ENCODE peak calls at places on chromosomes 5 and 9, in seven cellular contexts. D is fibroblast of mammary gland, F is mucosa of descending colon, K is mammary epithelial cell, I is BJ, S is left lung, V is lower leg skin. Y is an unnamed sample.

GRCh38 chr5:153782589-153783238 is 256.0 kb downstream of the FAM114A2 start:
- DNase-seq in I (no peak), S (no peak), V (no peak), D (no peak), K (no peak), F (no peak), Y (peak; percentile 7)

GRCh38 chr9:71459082-71459481 is 309.2 kb downstream of the CEMIP2 start:
- DNase-seq in S (no peak), F (no peak), D (no peak), V (no peak), K (no peak), I (no peak), Y (no peak)

GRCh38 chr5:139256820-139257219 is 36.7 kb upstream of the MATR3 start:
- DNase-seq in D (no peak), I (no peak), V (no peak), K (no peak), F (no peak), S (no peak), Y (no peak)

GRCh38 chr9:132894343-132894742 is 15.6 kb downstream of the SPACA9 start:
- DNase-seq in I (no peak), S (no peak), D (no peak), K (peak; percentile 59), F (peak; percentile 90), V (no peak), Y (no peak)

GRCh38 chr5:168193518-168194240 is 97.8 kb upstream of the WWC1 start:
- DNase-seq in S (no peak), D (no peak), I (no peak), F (no peak), K (no peak), V (no peak), Y (no peak)

GRCh38 chr9:34334337-34334824 is 5.0 kb downstream of the NUDT2 start:
- DNase-seq in S (no peak), K (no peak), V (no peak), D (no peak), F (no peak), I (no peak), Y (no peak)

GRCh38 chr9:21574261-21574660 is 92.1 kb upstream of the IFNE start:
- DNase-seq in K (no peak), S (no peak), F (no peak), V (no peak), I (no peak), D (no peak), Y (no peak)

GRCh38 chr5:41334758-41335157 is 121.4 kb upstream of the C6 start:
- DNase-seq in F (no peak), I (no peak), S (no peak), K (no peak), D (peak; percentile 40), V (no peak), Y (no peak)

GRCh38 chr9:117300686-117301085 is 114.2 kb downstream of the ASTN2 start:
- DNase-seq in S (no peak), I (no peak), D (no peak), V (no peak), K (no peak), F (no peak), Y (no peak)

GRCh38 chr9:76451234-76451633 is 7.7 kb upstream of the GCNT1 start:
- DNase-seq in F (no peak), V (no peak), I (peak; percentile 33), K (peak; percentile 57), D (peak; percentile 95), S (no peak), Y (no peak)

GRCh38 chr5:135246923-135247795 is 151.9 kb downstream of the MACROH2A1 start:
- DNase-seq in S (no peak), V (peak; percentile 80), I (peak; percentile 73), K (peak; percentile 93), F (no peak), D (peak; percentile 95), Y (peak; percentile 98)

GRCh38 chr9:27499481-27499880 is 24.6 kb upstream of the IFNK start:
- DNase-seq in V (no peak), K (peak; percentile 91), F (no peak), I (peak; percentile 1), D (peak; percentile 28), S (no peak), Y (peak; percentile 9)

GRCh38 chr5:178111925-178112324 is 1.4 kb upstream of the N4BP3 start:
- DNase-seq in K (peak; percentile 23), I (no peak), D (peak; percentile 68), F (no peak), S (no peak), V (no peak), Y (no peak)

GRCh38 chr9:21392270-21392669 is 7.1 kb upstream of the IFNA2 start:
- DNase-seq in S (no peak), V (no peak), D (peak; percentile 31), I (no peak), F (no peak), K (peak; percentile 33), Y (no peak)

GRCh38 chr9:131370638-131371037 is 23.2 kb upstream of the PRRC2B start:
- DNase-seq in I (no peak), K (peak; percentile 69), V (no peak), D (no peak), S (no peak), F (no peak), Y (no peak)

GRCh38 chr5:169299146-169299545 is 1.8 kb downstream of the SLIT3 start:
- DNase-seq in K (peak; percentile 10), D (no peak), F (no peak), S (no peak), V (no peak), I (no peak), Y (no peak)

GRCh38 chr5:25255128-25255527 is 610.4 kb upstream of the CDH10 start:
- DNase-seq in F (no peak), I (no peak), S (no peak), D (no peak), V (no peak), K (no peak), Y (no peak)

GRCh38 chr9:96350866-96351265 is 32.6 kb downstream of the SLC35D2 start:
- DNase-seq in S (no peak), I (no peak), V (no peak), F (no peak), D (no peak), K (no peak), Y (no peak)

GRCh38 chr5:135705941-135706340 is 127.2 kb upstream of the CXCL14 start:
- DNase-seq in S (no peak), F (peak; percentile 66), K (no peak), V (no peak), I (no peak), D (no peak), Y (no peak)

GRCh38 chr5:128668921-128669320 is 130.9 kb upstream of the FBN2 start:
- DNase-seq in D (peak; percentile 51), F (no peak), K (peak; percentile 25), V (no peak), S (no peak), I (no peak), Y (no peak)

GRCh38 chr5:128665747-128666355 is 127.8 kb upstream of the FBN2 start:
- DNase-seq in I (no peak), D (no peak), S (no peak), K (peak; percentile 26), F (no peak), V (no peak), Y (no peak)

GRCh38 chr5:128667751-128668150 is 129.7 kb upstream of the FBN2 start:
- DNase-seq in I (no peak), D (peak; percentile 10), F (no peak), S (no peak), K (no peak), V (no peak), Y (no peak)

GRCh38 chr5:128669803-128670202 is 131.8 kb upstream of the FBN2 start:
- DNase-seq in S (no peak), I (no peak), V (no peak), F (no peak), K (peak; percentile 58), D (peak; percentile 64), Y (no peak)

GRCh38 chr5:128667148-128667547 is 129.1 kb upstream of the FBN2 start:
- DNase-seq in V (no peak), D (no peak), K (no peak), S (no peak), I (no peak), F (no peak), Y (no peak)
- TF ChIP-seq CTCF in V (no peak), D (no peak), K (peak; percentile 22), S (no peak), I (no peak), F (no peak), Y (peak; percentile 26)

DNA sequence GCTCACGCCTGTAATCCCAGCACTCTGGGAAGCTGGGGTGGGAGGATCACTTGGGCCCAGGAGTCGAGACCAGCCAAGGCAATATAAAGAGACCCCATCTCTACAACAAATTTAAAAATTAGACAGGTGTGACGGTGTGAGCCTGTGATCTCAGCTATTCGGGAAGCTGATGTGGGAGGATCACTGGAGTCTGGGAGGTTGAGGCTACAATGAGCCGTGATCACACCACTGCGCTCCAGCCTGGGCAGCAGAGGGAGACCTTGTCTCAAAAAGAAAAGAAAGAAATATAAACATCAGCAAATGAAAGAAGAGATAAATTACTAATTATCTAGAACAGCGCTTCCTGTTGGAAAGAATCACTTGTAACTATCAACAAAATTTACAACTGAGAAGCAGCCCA is 105.0 kb downstream of the MAPKAP1 start:
- DNase-seq in K (no peak), V (no peak), F (no peak), I (no peak), S (no peak), D (no peak), Y (no peak)
- H3K4me3 ChIP-seq in K (no peak overlapping the region), V (no peak overlapping the region), F (no peak overlapping the region), I (no peak overlapping the region), S (no peak overlapping the region), D (no peak overlapping the region), Y (no peak overlapping the region)

GRCh38 chr5:163459465-163459887 is 426 bp downstream of the NUDCD2 start:
- DNase-seq in I (no peak), K (no peak), D (no peak), F (no peak), S (no peak), V (no peak), Y (no peak)

GRCh38 chr5:163463063-163463435 is 2.6 kb downstream of the HMMR start:
- DNase-seq in D (no peak), K (no peak), I (no peak), V (no peak), F (no peak), S (no peak), Y (no peak)

GRCh38 chr5:163458778-163459405 is 1.0 kb downstream of the NUDCD2 start:
- DNase-seq in F (no peak), K (peak; percentile 7), I (no peak), S (no peak), V (no peak), D (no peak), Y (no peak)

GRCh38 chr5:163460562-163461176 is at the start of gene HMMR:
- DNase-seq in D (no peak), F (no peak), I (no peak), S (no peak), V (no peak), K (no peak), Y (no peak)

GRCh38 chr5:163459888-163460561 is at the start of gene NUDCD2:
- DNase-seq in D (peak; percentile 99), V (peak; percentile 98), F (peak; percentile 94), I (peak; percentile 96), K (peak; percentile 98), S (peak; percentile 99), Y (peak; percentile 97)
- TF ChIP-seq CTCF in D (no peak), V (no peak), F (no peak), I (peak; percentile 52), K (peak; percentile 34), S (peak; percentile 8), Y (peak; percentile 19)

DNA sequence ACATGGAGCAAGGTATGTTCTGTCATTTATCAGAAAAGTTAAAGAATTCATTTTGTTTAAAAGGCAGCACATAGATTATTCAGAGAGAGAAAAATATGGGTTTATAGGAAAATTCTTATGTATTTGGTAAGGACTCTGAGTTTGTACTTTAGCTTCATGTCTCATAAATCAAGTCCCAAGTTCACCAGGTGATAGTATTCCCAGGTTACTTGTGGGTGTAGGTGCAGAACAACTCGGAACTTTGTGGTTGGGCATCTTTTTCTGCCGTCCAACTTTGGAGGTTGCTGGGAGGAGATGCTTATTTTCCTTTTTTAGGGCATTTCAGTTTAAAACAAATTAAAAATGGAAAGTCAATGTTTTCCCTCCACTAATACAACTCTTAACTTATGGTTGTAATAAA is 269.8 kb upstream of the DMRT1 start:
- DNase-seq in S (no peak), I (no peak), V (no peak), D (no peak), F (no peak), K (no peak), Y (no peak)
- H3K4me3 ChIP-seq in S (no peak overlapping the region), I (no peak overlapping the region), V (no peak overlapping the region), D (no peak overlapping the region), F (no peak overlapping the region), K (no peak overlapping the region), Y (no peak overlapping the region)

Y was measured in retinal pigment epithelial cell.